ENCODE peak calls at places on chromosomes 1 and 21, in ten cellular contexts. One of them, this sample, is unnamed.

GRCh38 chr21:28069446-28069845 is 923.2 kb downstream of the LTN1 start:
- DNase-seq in osteocyte: no peak
- DNase-seq in MM.1S: no peak
- DNase-seq in psoas muscle: no peak
- DNase-seq in stimulated activated CD8-positive, alpha-beta memory T cell treated with anti-CD3 and anti-CD28 coated beads, Interleukin-15, amount 100 ng/mL, for 4 hours: no peak
- DNase-seq in kidney: no peak
- DNase-seq in lower lobe of right lung: no peak
- DNase-seq in islet precursor cell: no peak
- DNase-seq in activated CD4-positive, alpha-beta memory T cell treated with anti-CD3 and anti-CD28 coated beads for 36 hours: no peak
- DNase-seq in left cardiac atrium: no peak
- DNase-seq in this sample: no peak

GRCh38 chr1:156366378-156366777 is 2.6 kb upstream of the RHBG start:
- DNase-seq in osteocyte: no peak
- DNase-seq in MM.1S: no peak
- DNase-seq in psoas muscle: no peak
- DNase-seq in stimulated activated CD8-positive, alpha-beta memory T cell treated with anti-CD3 and anti-CD28 coated beads, Interleukin-15, amount 100 ng/mL, for 4 hours: no peak
- DNase-seq in kidney: no peak
- DNase-seq in lower lobe of right lung: no peak
- DNase-seq in islet precursor cell: no peak
- DNase-seq in activated CD4-positive, alpha-beta memory T cell treated with anti-CD3 and anti-CD28 coated beads for 36 hours: no peak
- DNase-seq in left cardiac atrium: no peak
- DNase-seq in this sample: no peak

GRCh38 chr21:35619184-35619583 is 441.1 kb downstream of the SETD4 start:
- DNase-seq in osteocyte: no peak
- DNase-seq in MM.1S: no peak
- DNase-seq in psoas muscle: no peak
- DNase-seq in stimulated activated CD8-positive, alpha-beta memory T cell treated with anti-CD3 and anti-CD28 coated beads, Interleukin-15, amount 100 ng/mL, for 4 hours: no peak
- DNase-seq in kidney: no peak
- DNase-seq in lower lobe of right lung: no peak
- DNase-seq in islet precursor cell: peak
- DNase-seq in activated CD4-positive, alpha-beta memory T cell treated with anti-CD3 and anti-CD28 coated beads for 36 hours: no peak
- DNase-seq in left cardiac atrium: no peak
- DNase-seq in this sample: no peak

GRCh38 chr1:85577421-85578320 is 2.9 kb upstream of the CCN1 start:
- DNase-seq in osteocyte: no peak
- DNase-seq in MM.1S: no peak
- DNase-seq in psoas muscle: peak
- DNase-seq in stimulated activated CD8-positive, alpha-beta memory T cell treated with anti-CD3 and anti-CD28 coated beads, Interleukin-15, amount 100 ng/mL, for 4 hours: no peak
- DNase-seq in kidney: peak
- DNase-seq in lower lobe of right lung: no peak
- DNase-seq in islet precursor cell: peak
- DNase-seq in activated CD4-positive, alpha-beta memory T cell treated with anti-CD3 and anti-CD28 coated beads for 36 hours: no peak
- DNase-seq in left cardiac atrium: peak
- DNase-seq in this sample: peak

GRCh38 chr1:27607239-27607804 is 3.4 kb upstream of the AHDC1 start:
- DNase-seq in osteocyte: no peak
- DNase-seq in MM.1S: no peak
- DNase-seq in psoas muscle: no peak
- DNase-seq in stimulated activated CD8-positive, alpha-beta memory T cell treated with anti-CD3 and anti-CD28 coated beads, Interleukin-15, amount 100 ng/mL, for 4 hours: no peak
- DNase-seq in kidney: peak
- DNase-seq in lower lobe of right lung: no peak
- DNase-seq in islet precursor cell: peak
- DNase-seq in activated CD4-positive, alpha-beta memory T cell treated with anti-CD3 and anti-CD28 coated beads for 36 hours: no peak
- DNase-seq in left cardiac atrium: no peak
- DNase-seq in this sample: no peak

GRCh38 chr1:3650248-3651010 is 526 bp upstream of the WRAP73 start:
- DNase-seq in osteocyte: no peak
- DNase-seq in MM.1S: no peak
- DNase-seq in psoas muscle: no peak
- DNase-seq in stimulated activated CD8-positive, alpha-beta memory T cell treated with anti-CD3 and anti-CD28 coated beads, Interleukin-15, amount 100 ng/mL, for 4 hours: no peak
- DNase-seq in kidney: no peak
- DNase-seq in lower lobe of right lung: no peak
- DNase-seq in islet precursor cell: no peak
- DNase-seq in activated CD4-positive, alpha-beta memory T cell treated with anti-CD3 and anti-CD28 coated beads for 36 hours: no peak
- DNase-seq in left cardiac atrium: no peak
- DNase-seq in this sample: no peak

GRCh38 chr1:180345148-180345547 is 115.1 kb downstream of the LHX4 start:
- DNase-seq in osteocyte: no peak
- DNase-seq in MM.1S: no peak
- DNase-seq in psoas muscle: no peak
- DNase-seq in stimulated activated CD8-positive, alpha-beta memory T cell treated with anti-CD3 and anti-CD28 coated beads, Interleukin-15, amount 100 ng/mL, for 4 hours: no peak
- DNase-seq in kidney: no peak
- DNase-seq in lower lobe of right lung: no peak
- DNase-seq in islet precursor cell: no peak
- DNase-seq in activated CD4-positive, alpha-beta memory T cell treated with anti-CD3 and anti-CD28 coated beads for 36 hours: no peak
- DNase-seq in left cardiac atrium: no peak
- DNase-seq in this sample: no peak

GRCh38 chr1:9960705-9961562 is 17.7 kb downstream of the NMNAT1 start:
- DNase-seq in osteocyte: no peak
- DNase-seq in MM.1S: peak
- DNase-seq in psoas muscle: no peak
- DNase-seq in stimulated activated CD8-positive, alpha-beta memory T cell treated with anti-CD3 and anti-CD28 coated beads, Interleukin-15, amount 100 ng/mL, for 4 hours: no peak
- DNase-seq in kidney: no peak
- DNase-seq in lower lobe of right lung: no peak
- DNase-seq in islet precursor cell: no peak
- DNase-seq in activated CD4-positive, alpha-beta memory T cell treated with anti-CD3 and anti-CD28 coated beads for 36 hours: no peak
- DNase-seq in left cardiac atrium: no peak
- DNase-seq in this sample: no peak

GRCh38 chr21:38982096-38982495 is 176.4 kb downstream of the ETS2 start:
- DNase-seq in osteocyte: no peak
- DNase-seq in MM.1S: no peak
- DNase-seq in psoas muscle: no peak
- DNase-seq in stimulated activated CD8-positive, alpha-beta memory T cell treated with anti-CD3 and anti-CD28 coated beads, Interleukin-15, amount 100 ng/mL, for 4 hours: no peak
- DNase-seq in kidney: no peak
- DNase-seq in lower lobe of right lung: no peak
- DNase-seq in islet precursor cell: peak
- DNase-seq in activated CD4-positive, alpha-beta memory T cell treated with anti-CD3 and anti-CD28 coated beads for 36 hours: no peak
- DNase-seq in left cardiac atrium: no peak
- DNase-seq in this sample: no peak

GRCh38 chr1:40901886-40902633 is 39.9 kb upstream of the CITED4 start:
- DNase-seq in osteocyte: peak
- DNase-seq in MM.1S: no peak
- DNase-seq in psoas muscle: peak
- DNase-seq in stimulated activated CD8-positive, alpha-beta memory T cell treated with anti-CD3 and anti-CD28 coated beads, Interleukin-15, amount 100 ng/mL, for 4 hours: no peak
- DNase-seq in kidney: peak
- DNase-seq in lower lobe of right lung: no peak
- DNase-seq in islet precursor cell: peak
- DNase-seq in activated CD4-positive, alpha-beta memory T cell treated with anti-CD3 and anti-CD28 coated beads for 36 hours: no peak
- DNase-seq in left cardiac atrium: peak
- DNase-seq in this sample: peak

GRCh38 chr1:167705250-167705649 is 16.5 kb upstream of the MPZL1 start:
- DNase-seq in osteocyte: no peak
- DNase-seq in MM.1S: no peak
- DNase-seq in psoas muscle: no peak
- DNase-seq in stimulated activated CD8-positive, alpha-beta memory T cell treated with anti-CD3 and anti-CD28 coated beads, Interleukin-15, amount 100 ng/mL, for 4 hours: no peak
- DNase-seq in kidney: no peak
- DNase-seq in lower lobe of right lung: no peak
- DNase-seq in islet precursor cell: no peak
- DNase-seq in activated CD4-positive, alpha-beta memory T cell treated with anti-CD3 and anti-CD28 coated beads for 36 hours: no peak
- DNase-seq in left cardiac atrium: no peak
- DNase-seq in this sample: no peak

GRCh38 chr1:33339413-33339812 is 18.5 kb upstream of the A3GALT2 start:
- DNase-seq in osteocyte: no peak
- DNase-seq in MM.1S: no peak
- DNase-seq in psoas muscle: peak
- DNase-seq in stimulated activated CD8-positive, alpha-beta memory T cell treated with anti-CD3 and anti-CD28 coated beads, Interleukin-15, amount 100 ng/mL, for 4 hours: no peak
- DNase-seq in kidney: no peak
- DNase-seq in lower lobe of right lung: no peak
- DNase-seq in islet precursor cell: no peak
- DNase-seq in activated CD4-positive, alpha-beta memory T cell treated with anti-CD3 and anti-CD28 coated beads for 36 hours: no peak
- DNase-seq in left cardiac atrium: no peak
- DNase-seq in this sample: peak

GRCh38 chr1:10236405-10237156 is 26.2 kb downstream of the KIF1B start:
- DNase-seq in osteocyte: no peak
- DNase-seq in MM.1S: no peak
- DNase-seq in psoas muscle: no peak
- DNase-seq in stimulated activated CD8-positive, alpha-beta memory T cell treated with anti-CD3 and anti-CD28 coated beads, Interleukin-15, amount 100 ng/mL, for 4 hours: no peak
- DNase-seq in kidney: no peak
- DNase-seq in lower lobe of right lung: no peak
- DNase-seq in islet precursor cell: no peak
- DNase-seq in activated CD4-positive, alpha-beta memory T cell treated with anti-CD3 and anti-CD28 coated beads for 36 hours: no peak
- DNase-seq in left cardiac atrium: no peak
- DNase-seq in this sample: no peak

GRCh38 chr1:22788298-22788697 is 77.7 kb downstream of the EPHB2 start:
- DNase-seq in osteocyte: no peak
- DNase-seq in MM.1S: no peak
- DNase-seq in psoas muscle: no peak
- DNase-seq in stimulated activated CD8-positive, alpha-beta memory T cell treated with anti-CD3 and anti-CD28 coated beads, Interleukin-15, amount 100 ng/mL, for 4 hours: no peak
- DNase-seq in kidney: peak
- DNase-seq in lower lobe of right lung: no peak
- DNase-seq in islet precursor cell: peak
- DNase-seq in activated CD4-positive, alpha-beta memory T cell treated with anti-CD3 and anti-CD28 coated beads for 36 hours: no peak
- DNase-seq in left cardiac atrium: no peak
- DNase-seq in this sample: no peak

GRCh38 chr1:109653286-109653685 is 2.6 kb upstream of the GSTM4 start:
- DNase-seq in osteocyte: no peak
- DNase-seq in MM.1S: no peak
- DNase-seq in psoas muscle: no peak
- DNase-seq in stimulated activated CD8-positive, alpha-beta memory T cell treated with anti-CD3 and anti-CD28 coated beads, Interleukin-15, amount 100 ng/mL, for 4 hours: no peak
- DNase-seq in kidney: no peak
- DNase-seq in lower lobe of right lung: no peak
- DNase-seq in islet precursor cell: no peak
- DNase-seq in activated CD4-positive, alpha-beta memory T cell treated with anti-CD3 and anti-CD28 coated beads for 36 hours: no peak
- DNase-seq in left cardiac atrium: no peak
- DNase-seq in this sample: no peak

GRCh38 chr1:39485046-39485803 is 6.2 kb upstream of the BMP8A start:
- DNase-seq in osteocyte: no peak
- DNase-seq in MM.1S: no peak
- DNase-seq in psoas muscle: no peak
- DNase-seq in stimulated activated CD8-positive, alpha-beta memory T cell treated with anti-CD3 and anti-CD28 coated beads, Interleukin-15, amount 100 ng/mL, for 4 hours: no peak
- DNase-seq in kidney: peak
- DNase-seq in lower lobe of right lung: no peak
- DNase-seq in islet precursor cell: no peak
- DNase-seq in activated CD4-positive, alpha-beta memory T cell treated with anti-CD3 and anti-CD28 coated beads for 36 hours: no peak
- DNase-seq in left cardiac atrium: peak
- DNase-seq in this sample: peak

GRCh38 chr1:208201241-208201640 is 42.9 kb downstream of the PLXNA2 start:
- DNase-seq in osteocyte: no peak
- DNase-seq in MM.1S: no peak
- DNase-seq in psoas muscle: peak
- DNase-seq in stimulated activated CD8-positive, alpha-beta memory T cell treated with anti-CD3 and anti-CD28 coated beads, Interleukin-15, amount 100 ng/mL, for 4 hours: no peak
- DNase-seq in kidney: no peak
- DNase-seq in lower lobe of right lung: no peak
- DNase-seq in islet precursor cell: peak
- DNase-seq in activated CD4-positive, alpha-beta memory T cell treated with anti-CD3 and anti-CD28 coated beads for 36 hours: no peak
- DNase-seq in left cardiac atrium: peak
- DNase-seq in this sample: peak

GRCh38 chr1:204151562-204152309 is at the start of gene ETNK2:
- DNase-seq in osteocyte: peak
- DNase-seq in MM.1S: peak
- DNase-seq in psoas muscle: peak
- DNase-seq in stimulated activated CD8-positive, alpha-beta memory T cell treated with anti-CD3 and anti-CD28 coated beads, Interleukin-15, amount 100 ng/mL, for 4 hours: peak
- DNase-seq in kidney: peak
- DNase-seq in lower lobe of right lung: peak
- DNase-seq in islet precursor cell: peak
- DNase-seq in activated CD4-positive, alpha-beta memory T cell treated with anti-CD3 and anti-CD28 coated beads for 36 hours: peak
- DNase-seq in left cardiac atrium: peak
- DNase-seq in this sample: peak

GRCh38 chr1:33943978-33944377 is 80.1 kb downstream of the HMGB4 start:
- DNase-seq in osteocyte: no peak
- DNase-seq in MM.1S: no peak
- DNase-seq in psoas muscle: no peak
- DNase-seq in stimulated activated CD8-positive, alpha-beta memory T cell treated with anti-CD3 and anti-CD28 coated beads, Interleukin-15, amount 100 ng/mL, for 4 hours: no peak
- DNase-seq in kidney: no peak
- DNase-seq in lower lobe of right lung: no peak
- DNase-seq in islet precursor cell: no peak
- DNase-seq in activated CD4-positive, alpha-beta memory T cell treated with anti-CD3 and anti-CD28 coated beads for 36 hours: no peak
- DNase-seq in left cardiac atrium: no peak
- DNase-seq in this sample: no peak